ENCODE peak calls at places on chromosomes 4 and X, in seven cellular contexts. T, K, P, U, B, N and F are unnamed samples.

GRCh38 chr4:68342139-68342538 is 7.8 kb downstream of the YTHDC1 start:
- DNase-seq in T (peak), K (no peak), P (peak), U (no peak), B (peak), N (no peak), F (no peak)

GRCh38 chr4:3438847-3439180 is 3.0 kb upstream of the HGFAC start:
- DNase-seq in T (no peak), K (no peak), P (no peak), U (no peak), B (no peak), N (no peak), F (no peak)

GRCh38 chrX:30309139-30309571 is at the start of gene NR0B1:
- DNase-seq in T (no peak), K (peak), P (peak), U (no peak), B (peak), N (no peak), F (peak)

GRCh38 chrX:72271812-72272211 is 5.2 kb downstream of the RPS4X start:
- DNase-seq in T (no peak), K (no peak), P (no peak), U (no peak), B (no peak), N (no peak), F (no peak)

GRCh38 chr4:11805837-11806236 is 377.1 kb upstream of the HS3ST1 start:
- DNase-seq in T (peak), K (no peak), P (peak), U (no peak), B (peak), N (no peak), F (no peak)

GRCh38 chr4:83757121-83757621 is 221.3 kb downstream of the GPAT3 start:
- DNase-seq in T (no peak), K (no peak), P (peak), U (no peak), B (peak), N (no peak), F (no peak)

GRCh38 chr4:74531952-74532794 is 87.2 kb downstream of the AREG start:
- DNase-seq in T (peak), K (peak), P (peak), U (peak), B (peak), N (peak), F (peak)

GRCh38 chr4:88108747-88109122 is 49.7 kb downstream of the ABCG2 start:
- DNase-seq in T (peak), K (no peak), P (no peak), U (no peak), B (no peak), N (no peak), F (no peak)

GRCh38 chr4:98571161-98571786 is 87.1 kb downstream of the TSPAN5 start:
- DNase-seq in T (no peak), K (no peak), P (no peak), U (no peak), B (no peak), N (no peak), F (no peak)
- H2AK5ac ChIP-seq in T (no peak), K (no peak), P (no peak), U (no peak), B (no peak), N (no peak), F (no peak)

GRCh38 chr4:53014881-53015280 is 152.8 kb downstream of the RASL11B start:
- DNase-seq in T (peak), K (no peak), P (no peak), U (no peak), B (no peak), N (no peak), F (no peak)
- H2AK5ac ChIP-seq in T (peak), K (no peak), P (no peak), U (no peak), B (no peak), N (no peak), F (no peak)

DNA sequence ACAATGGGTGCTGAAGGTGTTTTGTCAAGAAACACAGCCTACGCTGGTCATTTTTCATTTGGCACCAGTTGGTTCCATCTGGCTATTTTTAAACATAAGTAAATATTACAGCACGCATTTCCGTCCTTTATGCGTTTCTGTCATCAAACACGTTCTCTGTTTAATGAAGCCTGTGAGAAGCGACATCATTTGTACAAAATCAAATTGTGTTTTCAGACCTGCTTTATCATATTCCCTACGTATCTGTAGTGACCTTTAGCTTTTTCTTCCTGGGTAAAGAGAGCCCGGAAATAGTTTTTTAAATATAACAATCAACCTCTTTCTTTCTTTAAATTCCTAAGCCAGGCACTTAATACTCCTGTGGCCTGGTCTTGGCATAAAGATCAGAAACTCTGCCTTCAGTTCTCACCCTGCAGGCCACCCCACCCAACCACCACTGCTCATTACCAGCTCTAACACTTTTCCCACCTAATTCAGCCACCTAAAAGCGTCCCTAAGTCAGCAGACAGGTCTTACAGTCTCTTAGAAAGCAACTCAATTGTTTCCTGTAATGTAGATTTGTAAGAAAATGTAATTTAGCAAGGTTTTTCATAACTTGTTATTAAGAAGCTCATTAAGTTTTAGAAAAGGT is 30.4 kb downstream of the ACSL1 start:
- DNase-seq in T (no peak), K (no peak), P (no peak), U (no peak), B (no peak), N (no peak), F (no peak)
- H2AK5ac ChIP-seq in T (no peak), K (no peak), P (no peak), U (no peak), B (no peak), N (no peak), F (no peak)

GRCh38 chrX:87397103-87397886 is 120.3 kb upstream of the KLHL4 start:
- DNase-seq in T (no peak), K (no peak), P (peak), U (no peak), B (no peak), N (no peak), F (no peak)
- H2AK5ac ChIP-seq in T (no peak), K (no peak), P (no peak), U (no peak), B (no peak), N (no peak), F (no peak)

GRCh38 chrX:81305240-81305639 is 103.3 kb downstream of the SH3BGRL start:
- DNase-seq in T (no peak), K (no peak), P (no peak), U (no peak), B (no peak), N (no peak), F (no peak)
- H2AK5ac ChIP-seq in T (no peak), K (no peak), P (no peak), U (no peak), B (no peak), N (no peak), F (no peak)

GRCh38 chr4:183806341-183806740 is 98.8 kb upstream of the STOX2 start:
- DNase-seq in T (no peak), K (no peak), P (no peak), U (no peak), B (no peak), N (no peak), F (no peak)
- H2AK5ac ChIP-seq in T (no peak), K (no peak), P (no peak), U (no peak), B (no peak), N (no peak), F (no peak)

GRCh38 chr4:22474636-22475310 is 41.1 kb downstream of the ADGRA3 start:
- DNase-seq in T (peak), K (no peak), P (peak), U (no peak), B (peak), N (no peak), F (no peak)

GRCh38 chr4:22476011-22476410 is 39.9 kb downstream of the ADGRA3 start:
- DNase-seq in T (no peak), K (no peak), P (no peak), U (no peak), B (no peak), N (no peak), F (no peak)

GRCh38 chr4:22471999-22472434 is 43.8 kb downstream of the ADGRA3 start:
- DNase-seq in T (peak), K (no peak), P (peak), U (no peak), B (no peak), N (no peak), F (no peak)

GRCh38 chr4:22473268-22473667 is 42.6 kb downstream of the ADGRA3 start:
- DNase-seq in T (peak), K (no peak), P (peak), U (no peak), B (peak), N (no peak), F (no peak)

GRCh38 chr4:22471419-22471818 is 44.4 kb downstream of the ADGRA3 start:
- DNase-seq in T (no peak), K (no peak), P (no peak), U (no peak), B (no peak), N (no peak), F (no peak)
- H2AK5ac ChIP-seq in T (no peak), K (no peak), P (no peak), U (no peak), B (no peak), N (no peak), F (no peak)

GRCh38 chr4:183540498-183540953 is 35.7 kb downstream of the ING2 start:
- DNase-seq in T (no peak), K (no peak), P (no peak), U (no peak), B (peak), N (no peak), F (no peak)

GRCh38 chr4:183544109-183544508 is 39.3 kb downstream of the ING2 start:
- DNase-seq in T (peak), K (no peak), P (no peak), U (no peak), B (peak), N (no peak), F (no peak)

GRCh38 chr4:183541081-183542045 is 36.5 kb downstream of the ING2 start:
- DNase-seq in T (peak), K (peak), P (peak), U (no peak), B (peak), N (peak), F (peak)

GRCh38 chr4:183550345-183551080 is 45.7 kb downstream of the ING2 start:
- DNase-seq in T (no peak), K (no peak), P (no peak), U (no peak), B (no peak), N (no peak), F (no peak)

DNA sequence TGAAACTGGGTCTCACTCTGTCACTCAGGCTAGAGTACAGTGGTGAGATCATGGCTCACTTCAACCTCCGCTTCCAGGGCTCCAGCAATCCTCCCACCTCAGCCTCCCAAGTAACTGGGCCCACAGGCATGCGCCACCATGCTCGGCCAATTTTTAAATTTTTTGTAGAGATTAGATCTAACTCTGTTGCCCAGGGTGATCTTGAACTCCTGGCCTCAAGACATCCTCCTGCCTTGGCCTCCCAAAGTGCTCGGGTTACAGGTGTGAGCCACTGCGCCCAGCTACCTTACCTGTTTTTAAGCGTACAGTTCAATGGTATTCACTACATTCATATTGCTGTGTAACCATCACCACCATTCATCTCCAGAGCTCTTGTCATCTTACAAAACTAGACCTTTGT is 41.5 kb downstream of the ING2 start:
- DNase-seq in T (no peak), K (no peak), P (no peak), U (peak), B (no peak), N (no peak), F (no peak)
- H2AK5ac ChIP-seq in T (no peak), K (no peak), P (no peak), U (no peak), B (no peak), N (no peak), F (no peak)

DNA sequence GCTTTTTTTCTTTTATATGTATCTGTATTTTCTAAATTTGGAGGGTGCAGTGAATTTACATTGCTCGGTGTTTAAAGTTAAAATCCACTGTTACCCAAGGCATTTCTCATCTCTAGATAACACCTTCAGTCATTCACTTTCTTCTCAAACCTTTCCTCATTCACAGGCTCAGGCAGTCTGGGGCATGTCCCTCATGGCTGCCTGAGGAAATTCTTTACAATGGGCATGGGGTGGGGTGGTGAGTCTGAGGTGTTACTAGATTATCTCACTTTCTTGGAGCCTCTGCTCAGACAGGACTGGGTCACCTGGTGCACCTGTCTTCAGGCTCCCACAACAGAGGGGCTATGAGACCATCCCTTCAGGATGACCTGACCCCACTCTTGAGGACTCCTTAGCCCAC is 17.4 kb downstream of the CCDC149 start:
- DNase-seq in T (no peak), K (no peak), P (no peak), U (no peak), B (no peak), N (no peak), F (no peak)
- H2AK5ac ChIP-seq in T (no peak), K (no peak), P (no peak), U (no peak), B (no peak), N (no peak), F (no peak)

GRCh38 chr4:22498866-22499265 is 17.0 kb downstream of the ADGRA3 start:
- DNase-seq in T (no peak), K (no peak), P (no peak), U (no peak), B (peak), N (no peak), F (no peak)
- H2AK5ac ChIP-seq in T (no peak), K (no peak), P (no peak), U (no peak), B (no peak), N (no peak), F (no peak)